ENCODE peak calls at places on chromosomes 4 and X, in four cellular contexts. G is spleen, J is HL-60, C is transverse colon. Y is an unnamed sample.

GRCh38 chrX:133134282-133134681 is 37.4 kb upstream of the USP26 start:
- DNase-seq in J (no peak), C (no peak), G (no peak), Y (no peak)

GRCh38 chr4:98027827-98028226 is 115.4 kb downstream of the STPG2 start:
- DNase-seq in C (no peak), G (no peak), J (no peak), Y (no peak)

GRCh38 chr4:135371137-135371536 is 1169.5 kb upstream of the PABPC4L start:
- DNase-seq in J (no peak), G (no peak), C (no peak), Y (no peak)

GRCh38 chr4:1115528-1116293 is 2.3 kb upstream of the RNF212 start:
- DNase-seq in C (no peak), J (no peak), G (no peak), Y (no peak)

GRCh38 chrX:153416781-153417180 is 5.5 kb downstream of the ZFP92 start:
- DNase-seq in G (no peak), C (no peak), J (no peak), Y (no peak)

GRCh38 chrX:139831689-139832456 is 101.0 kb downstream of the ATP11C start:
- DNase-seq in C (no peak), G (no peak), J (no peak), Y (no peak)

GRCh38 chr4:103774326-103774725 is 54.5 kb upstream of the TACR3 start:
- DNase-seq in J (no peak), G (no peak), C (no peak), Y (no peak)

GRCh38 chr4:153564630-153565525 is 98.7 kb downstream of the TMEM131L start:
- DNase-seq in C (no peak), G (no peak), J (no peak), Y (no peak)

GRCh38 chr4:128859887-128860774 is 50.6 kb downstream of the JADE1 start:
- DNase-seq in C (no peak), G (no peak), J (no peak), Y (no peak)

GRCh38 chr4:74097631-74098550 is 1.1 kb downstream of the CXCL2 start:
- DNase-seq in G (no peak), C (peak; percentile 21), J (no peak), Y (peak; percentile 46)

GRCh38 chrX:152904151-152905080 is 6.5 kb downstream of the ZNF185 start:
- DNase-seq in G (peak; percentile 77), C (peak; percentile 51), J (no peak), Y (no peak)

GRCh38 chr4:140252742-140253555 is 99.0 kb upstream of the MAML3 start:
- DNase-seq in G (peak; percentile 92), J (peak; percentile 28), C (peak; percentile 78), Y (peak; percentile 72)

GRCh38 chr4:39102297-39102696 is 40.3 kb downstream of the KLHL5 start:
- DNase-seq in C (no peak), J (no peak), G (no peak), Y (no peak)

GRCh38 chrX:130173190-130173895 is 1.6 kb downstream of the RAB33A start:
- DNase-seq in J (peak; percentile 36), G (peak; percentile 72), C (peak; percentile 54), Y (peak; percentile 38)

GRCh38 chr4:125316781-125317525 is 2.2 kb downstream of the FAT4 start:
- DNase-seq in G (peak; percentile 72), C (peak; percentile 14), J (no peak), Y (peak; percentile 81)

GRCh38 chrX:9677098-9677739 is 88.4 kb downstream of the GPR143 start:
- DNase-seq in C (peak; percentile 59), J (peak; percentile 29), G (no peak), Y (no peak)

GRCh38 chrX:13082286-13083065 is 38.1 kb upstream of the FAM9C start:
- DNase-seq in G (no peak), J (no peak), C (no peak), Y (no peak)
- TF ChIP-seq POLR2AphosphoS5 in G (no peak), J (no peak), C (no peak), Y (no peak)

DNA sequence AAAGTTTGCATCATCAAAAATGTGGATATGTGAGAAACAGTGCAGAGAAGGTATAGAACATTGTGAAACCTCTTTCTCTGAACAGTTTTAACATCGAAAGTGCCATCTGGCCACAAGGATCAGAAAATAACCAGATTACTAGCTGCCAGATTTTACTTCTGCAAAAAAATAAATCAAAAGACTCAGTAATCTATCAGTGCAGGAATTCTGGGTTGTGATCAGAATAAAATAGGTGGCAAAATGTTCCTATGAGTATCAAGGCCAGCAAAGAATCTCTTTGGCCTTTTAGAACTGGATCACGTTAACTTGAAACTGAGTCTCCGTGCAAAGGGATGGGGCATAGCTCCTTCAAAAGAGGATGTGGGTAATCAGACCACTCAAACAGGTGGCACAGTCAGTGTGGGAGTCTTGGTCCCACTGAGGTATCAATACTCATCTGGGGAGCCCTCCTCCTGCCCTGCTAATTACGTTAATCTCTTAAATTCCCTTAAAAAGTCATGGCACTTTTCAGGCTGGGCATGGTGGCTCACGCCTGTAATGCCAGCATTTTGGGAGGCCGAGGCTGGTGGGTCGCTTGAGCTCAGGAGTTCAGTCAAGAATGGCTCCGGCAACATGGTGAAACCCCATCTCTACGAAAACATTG is 26.7 kb upstream of the RBM47 start:
- DNase-seq in C (peak; percentile 20), J (peak; percentile 37), G (no peak), Y (no peak)
- TF ChIP-seq CTCF in C (no peak), J (no peak), G (no peak), Y (no peak)

GRCh38 chr4:68267433-68267944 is 22.0 kb upstream of the TMPRSS11B start:
- DNase-seq in G (no peak), J (no peak), C (no peak), Y (no peak)

GRCh38 chr4:68278045-68278444 is 32.6 kb upstream of the TMPRSS11B start:
- DNase-seq in G (no peak), C (no peak), J (no peak), Y (no peak)

GRCh38 chr4:68272860-68273259 is 27.4 kb upstream of the TMPRSS11B start:
- DNase-seq in C (no peak), G (no peak), J (no peak), Y (no peak)

GRCh38 chr4:68271851-68272756 is 26.6 kb upstream of the TMPRSS11B start:
- DNase-seq in J (peak; percentile 3), G (no peak), C (no peak), Y (no peak)
- H3K4me3 ChIP-seq in J (no peak overlapping the region), G (peak overlapping the region; percentile 20), C (no peak overlapping the region), Y (no peak overlapping the region)

DNA sequence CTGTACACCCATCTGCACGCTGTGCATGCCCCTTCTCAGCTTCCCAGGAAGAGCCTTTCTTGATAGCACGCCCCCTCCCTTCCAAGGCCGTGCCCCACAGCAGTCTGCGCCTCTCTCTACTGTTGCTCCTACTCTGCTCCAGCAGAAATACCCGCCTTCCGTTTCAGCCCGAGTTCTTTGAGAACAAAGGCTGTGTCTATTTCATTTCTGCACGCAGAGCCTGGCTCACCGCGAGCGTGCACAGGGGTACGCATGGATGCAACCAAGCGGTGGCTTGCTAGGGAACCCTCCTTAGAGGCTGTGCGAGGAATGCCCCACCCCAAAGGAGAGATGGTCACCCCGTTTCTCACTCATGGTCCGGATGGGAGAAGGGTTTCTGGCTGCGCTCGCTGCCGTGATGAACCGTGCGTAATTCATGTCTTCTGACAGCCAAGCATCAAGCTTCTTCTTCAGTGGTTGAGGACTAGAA is 448 bp downstream of the AADAT start:
- DNase-seq in J (no peak), G (no peak), C (peak; percentile 10), Y (peak; percentile 20)
- TF ChIP-seq POLR2AphosphoS5 in J (no peak), G (no peak), C (no peak), Y (no peak)

DNA sequence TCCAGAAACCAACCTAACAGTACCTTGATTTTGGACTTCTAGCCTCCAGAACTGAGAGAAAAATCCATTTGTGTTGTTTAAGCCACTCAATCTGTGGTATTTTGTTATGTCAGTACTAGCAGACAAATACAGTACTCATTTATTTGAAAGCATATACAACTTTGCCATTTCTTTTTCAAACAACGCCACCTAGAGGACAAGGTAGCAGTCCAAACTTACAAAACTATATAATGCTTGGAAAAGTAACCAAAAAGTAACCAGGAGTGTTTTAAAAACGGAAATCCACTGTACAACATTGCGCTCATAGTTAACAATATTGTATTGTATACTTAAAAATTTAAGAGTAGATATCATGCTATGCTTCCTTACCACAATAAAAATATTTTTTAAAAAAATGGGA is 37.0 kb upstream of the FGF13 start:
- DNase-seq in C (no peak), J (no peak), G (no peak), Y (no peak)
- TF ChIP-seq CTCF in C (peak; percentile 46), J (no peak), G (peak; percentile 26), Y (peak; percentile 25)

DNA sequence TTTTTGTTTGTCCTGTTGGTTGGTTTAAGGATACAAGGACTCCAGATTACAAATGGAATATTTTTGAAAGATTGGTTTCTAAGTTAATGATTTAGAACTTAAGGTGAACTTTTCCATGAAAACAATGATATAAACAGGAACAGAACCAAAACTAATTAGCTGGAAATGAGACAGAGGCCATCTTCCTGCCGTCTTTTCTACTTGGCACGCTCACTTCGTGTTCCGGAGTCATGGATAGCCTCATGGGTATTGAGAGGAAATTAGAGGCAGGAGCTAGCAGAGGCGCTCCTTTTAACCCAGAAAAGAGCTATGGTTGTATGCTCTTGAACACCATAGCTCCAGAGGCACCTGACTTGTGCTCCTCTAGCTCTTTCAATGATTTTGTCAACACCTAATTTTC is 2.4 kb downstream of the FAM241A start:
- DNase-seq in J (no peak), C (no peak), G (no peak), Y (no peak)
- H3K4me3 ChIP-seq in J (peak overlapping the region; percentile 3), C (no peak overlapping the region), G (peak overlapping the region; percentile 82), Y (peak overlapping the region; percentile 92)

DNA sequence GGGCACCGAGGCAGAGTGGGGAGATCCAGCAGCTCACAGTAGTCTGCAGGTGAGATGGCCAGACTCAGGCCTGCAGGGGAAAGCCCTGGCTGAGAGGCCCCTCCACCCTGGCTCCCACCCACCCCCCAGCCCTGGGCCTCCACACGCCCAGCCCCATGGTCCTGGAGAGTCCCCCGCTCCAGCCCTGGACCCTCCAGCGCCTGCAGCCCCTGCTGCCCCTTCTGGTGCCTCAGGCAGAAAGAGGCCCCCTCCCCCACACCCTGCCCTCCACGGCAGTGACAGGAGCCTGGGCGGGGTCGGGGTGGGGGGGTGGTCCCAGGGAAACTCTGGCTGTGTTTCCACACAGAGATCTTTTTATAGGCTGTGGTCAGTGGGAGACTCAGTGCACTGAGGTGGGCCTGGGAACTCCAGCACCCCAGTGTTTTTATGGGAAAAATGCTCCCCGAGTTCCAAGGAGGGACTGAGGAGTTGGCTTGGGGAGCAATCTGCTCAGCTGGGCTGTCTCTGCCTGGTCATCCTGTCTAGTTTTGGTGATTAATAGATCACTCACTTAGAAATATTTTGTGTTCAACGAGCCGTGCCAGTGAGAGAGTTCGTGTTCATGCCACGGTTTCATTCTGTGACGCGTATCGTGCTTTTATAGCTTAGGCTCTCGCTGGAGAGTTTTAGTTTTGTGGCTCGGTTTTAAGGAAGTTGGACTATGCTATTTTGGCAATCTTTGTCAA is 53.1 kb upstream of the HGFAC start:
- DNase-seq in J (no peak), C (no peak), G (peak; percentile 76), Y (no peak)
- TF ChIP-seq POLR2AphosphoS5 in J (no peak), C (peak; percentile 18), G (no peak), Y (no peak)

GRCh38 chr4:35151816-35152572 is 1092.3 kb downstream of the ARAP2 start:
- DNase-seq in J (no peak), C (no peak), G (no peak), Y (no peak)
- TF ChIP-seq CTCF in J (no peak), C (no peak), G (no peak), Y (no peak)

Y was measured in upper lobe of left lung.